ENCODE peak calls at places on chromosomes 2 and 18, in eight cellular contexts. H, I, P, S, U, J, V and E are unnamed samples.

GRCh38 chr2:173961346-173961705 is 3.8 kb downstream of the SP3 start:
- DNase-seq in H (no peak), I (no peak), P (no peak), S (no peak), U (no peak), J (no peak), V (no peak), E (no peak)

GRCh38 chr2:85326406-85326945 is 1.3 kb downstream of the TGOLN2 start:
- DNase-seq in H (no peak), I (peak), P (no peak), S (no peak), U (no peak), J (no peak), V (peak), E (no peak)

GRCh38 chr2:144233226-144234114 is 286.4 kb downstream of the ZEB2 start:
- DNase-seq in H (no peak), I (no peak), P (no peak), S (no peak), U (no peak), J (no peak), V (no peak), E (no peak)

GRCh38 chr2:229257980-229258379 is 13.1 kb downstream of the PID1 start:
- DNase-seq in H (no peak), I (no peak), P (no peak), S (no peak), U (no peak), J (no peak), V (no peak), E (no peak)

GRCh38 chr2:112593761-112594160 is 9.4 kb downstream of the CHCHD5 start:
- DNase-seq in H (no peak), I (no peak), P (no peak), S (no peak), U (no peak), J (no peak), V (no peak), E (no peak)

GRCh38 chr2:86286518-86286917 is 50.9 kb downstream of the REEP1 start:
- DNase-seq in H (no peak), I (no peak), P (no peak), S (no peak), U (no peak), J (no peak), V (no peak), E (no peak)

GRCh38 chr2:151153601-151154000 is 108.1 kb downstream of the RBM43 start:
- DNase-seq in H (no peak), I (no peak), P (no peak), S (no peak), U (no peak), J (no peak), V (no peak), E (no peak)

GRCh38 chr18:51107082-51107481 is 77.1 kb downstream of the SMAD4 start:
- DNase-seq in H (no peak), I (no peak), P (no peak), S (no peak), U (no peak), J (no peak), V (no peak), E (no peak)

GRCh38 chr18:6682437-6683111 is 46.9 kb upstream of the ARHGAP28 start:
- DNase-seq in H (no peak), I (peak), P (no peak), S (no peak), U (no peak), J (no peak), V (no peak), E (no peak)

GRCh38 chr18:57437782-57438668 is 2.9 kb downstream of the ONECUT2 start:
- DNase-seq in H (peak), I (no peak), P (peak), S (peak), U (peak), J (no peak), V (peak), E (peak)

GRCh38 chr2:108323619-108324018 is 34.9 kb downstream of the SULT1C2 start:
- DNase-seq in H (no peak), I (no peak), P (no peak), S (no peak), U (no peak), J (no peak), V (no peak), E (no peak)

GRCh38 chr18:8477615-8478014 is 131.6 kb upstream of the RAB12 start:
- DNase-seq in H (no peak), I (no peak), P (no peak), S (no peak), U (no peak), J (no peak), V (no peak), E (no peak)

GRCh38 chr18:8479826-8480225 is 129.4 kb upstream of the RAB12 start:
- DNase-seq in H (no peak), I (no peak), P (no peak), S (no peak), U (no peak), J (no peak), V (no peak), E (no peak)

GRCh38 chr18:8478968-8479370 is 130.3 kb upstream of the RAB12 start:
- DNase-seq in H (no peak), I (no peak), P (no peak), S (no peak), U (no peak), J (no peak), V (no peak), E (no peak)

GRCh38 chr18:8478166-8478967 is 130.9 kb upstream of the RAB12 start:
- DNase-seq in H (no peak), I (peak), P (peak), S (no peak), U (peak), J (no peak), V (peak), E (peak)

GRCh38 chr18:8480506-8481328 is 128.5 kb upstream of the RAB12 start:
- DNase-seq in H (no peak), I (peak), P (peak), S (peak), U (peak), J (no peak), V (no peak), E (peak)
- TF ChIP-seq CTCF in H (peak), I (peak), P (peak), S (peak), U (peak), J (peak), V (no peak), E (no peak)

GRCh38 chr2:222960126-222960525 is 91.9 kb upstream of the KCNE4 start:
- DNase-seq in H (no peak), I (no peak), P (peak), S (no peak), U (no peak), J (no peak), V (peak), E (no peak)

GRCh38 chr2:222964632-222965031 is 87.4 kb upstream of the KCNE4 start:
- DNase-seq in H (no peak), I (no peak), P (no peak), S (no peak), U (no peak), J (no peak), V (no peak), E (no peak)

GRCh38 chr2:222959358-222959757 is 92.6 kb upstream of the KCNE4 start:
- DNase-seq in H (peak), I (no peak), P (no peak), S (peak), U (no peak), J (peak), V (no peak), E (no peak)
- TF ChIP-seq CTCF in H (peak), I (peak), P (no peak), S (peak), U (peak), J (peak), V (no peak), E (no peak)

GRCh38 chr2:72222829-72223564 is 75.3 kb upstream of the CYP26B1 start:
- DNase-seq in H (peak), I (no peak), P (no peak), S (peak), U (no peak), J (no peak), V (no peak), E (no peak)

GRCh38 chr2:72214429-72215143 is 66.9 kb upstream of the CYP26B1 start:
- DNase-seq in H (peak), I (no peak), P (no peak), S (peak), U (no peak), J (peak), V (no peak), E (no peak)

GRCh38 chr2:72220170-72220569 is 72.5 kb upstream of the CYP26B1 start:
- DNase-seq in H (no peak), I (peak), P (no peak), S (no peak), U (peak), J (no peak), V (no peak), E (peak)
- TF ChIP-seq CTCF in H (peak), I (peak), P (no peak), S (peak), U (peak), J (peak), V (no peak), E (peak)

GRCh38 chr2:121755237-121756111 is at the start of gene TSN:
- DNase-seq in H (peak), I (peak), P (peak), S (peak), U (peak), J (peak), V (peak), E (peak)
- TF ChIP-seq CTCF in H (no peak), I (no peak), P (peak), S (no peak), U (no peak), J (no peak), V (no peak), E (no peak)

GRCh38 chr18:37403788-37404187 is 161.8 kb downstream of the CELF4 start:
- DNase-seq in H (no peak), I (no peak), P (no peak), S (no peak), U (no peak), J (no peak), V (no peak), E (no peak)
- TF ChIP-seq CTCF in H (no peak), I (no peak), P (no peak), S (no peak), U (no peak), J (no peak), V (no peak), E (no peak)

DNA sequence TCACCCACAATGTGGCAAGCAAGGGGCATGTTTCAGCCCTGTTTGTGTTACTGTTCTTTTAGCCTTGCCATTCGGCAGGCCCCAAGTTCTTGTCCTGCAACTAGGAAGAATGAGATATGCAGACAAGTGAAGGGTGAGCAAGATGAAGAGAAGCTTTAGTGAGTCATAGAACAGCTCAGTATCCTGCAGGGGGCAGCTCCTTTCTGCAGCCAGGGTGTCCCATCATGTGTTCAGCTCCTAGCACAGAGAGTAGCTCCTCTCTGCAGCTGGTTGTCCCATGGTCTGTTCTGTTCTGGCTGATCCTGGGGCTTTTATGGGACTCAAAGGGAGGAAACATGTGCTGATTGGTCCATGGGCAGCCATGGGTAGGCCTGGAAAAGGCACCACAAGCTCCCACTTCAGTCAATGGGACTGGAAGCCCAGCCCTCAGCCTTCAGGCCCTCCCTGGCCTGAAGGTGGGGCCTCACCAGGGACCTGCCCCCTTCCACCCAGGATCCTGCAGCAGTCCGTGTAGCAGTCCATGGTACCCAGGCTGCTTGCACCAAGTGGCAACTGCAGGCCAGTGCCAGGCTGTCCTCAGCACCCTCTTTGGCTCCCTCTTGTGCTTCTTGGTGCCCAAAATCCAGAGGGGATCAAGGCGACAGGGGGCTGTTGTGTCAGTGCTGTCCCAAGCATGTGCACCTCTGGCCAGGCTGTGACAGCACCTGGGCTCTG is 326.4 kb downstream of the NR4A2 start:
- DNase-seq in H (no peak), I (no peak), P (no peak), S (no peak), U (no peak), J (no peak), V (no peak), E (no peak)
- TF ChIP-seq CTCF in H (no peak), I (no peak), P (no peak), S (no peak), U (no peak), J (no peak), V (no peak), E (no peak)

GRCh38 chr2:12717191-12717987 is 653 bp downstream of the TRIB2 start:
- DNase-seq in H (peak), I (peak), P (peak), S (no peak), U (peak), J (no peak), V (peak), E (peak)
- TF ChIP-seq CTCF in H (peak), I (peak), P (peak), S (peak), U (peak), J (peak), V (no peak), E (no peak)

GRCh38 chr2:177212106-177212894 is at the start of gene HNRNPA3:
- DNase-seq in H (peak), I (peak), P (peak), S (peak), U (peak), J (peak), V (peak), E (peak)
- TF ChIP-seq CTCF in H (peak), I (no peak), P (peak), S (no peak), U (no peak), J (peak), V (no peak), E (no peak)